ENCODE peak calls at places on chromosome 3, in five cellular contexts. B is GM12878, U is upper lobe of right lung, X is OCI-LY7, A is AG10803. T is an unnamed sample.

GRCh38 chr3:31959951-31960792 is 20.9 kb downstream of the OSBPL10 start:
- DNase-seq in X (peak; percentile 60), A (no peak), U (no peak), B (no peak), T (no peak)

GRCh38 chr3:104510091-104510860 is 856.4 kb upstream of the ALCAM start:
- DNase-seq in X (no peak), B (no peak), A (no peak), U (no peak), T (no peak)

GRCh38 chr3:142597898-142598297 is 1.7 kb downstream of the PLS1 start:
- DNase-seq in B (no peak), X (no peak), A (no peak), U (no peak), T (no peak)

GRCh38 chr3:22862111-22862510 is 341.0 kb upstream of the UBE2E2 start:
- DNase-seq in B (no peak), X (no peak), U (no peak), A (no peak), T (no peak)

GRCh38 chr3:132083583-132084372 is 49.0 kb upstream of the CPNE4 start:
- DNase-seq in X (no peak), B (no peak), U (no peak), A (peak; percentile 26), T (no peak)

GRCh38 chr3:149388001-149388435 is 10.6 kb upstream of the TM4SF1 start:
- DNase-seq in X (no peak), B (no peak), U (no peak), A (peak; percentile 96), T (peak; percentile 97)

GRCh38 chr3:58168498-58168897 is 42.3 kb downstream of the DNASE1L3 start:
- DNase-seq in U (no peak), A (no peak), X (no peak), B (no peak), T (no peak)

GRCh38 chr3:127667119-127667681 is 5.6 kb upstream of the ABTB1 start:
- DNase-seq in U (peak; percentile 52), X (no peak), B (no peak), A (no peak), T (no peak)

GRCh38 chr3:86801921-86802320 is 189.0 kb downstream of the VGLL3 start:
- DNase-seq in X (no peak), A (peak; percentile 52), B (no peak), U (no peak), T (no peak)

GRCh38 chr3:21509706-21510105 is 241.3 kb downstream of the ZNF385D start:
- DNase-seq in B (no peak), X (no peak), A (peak; percentile 30), U (no peak), T (no peak)

GRCh38 chr3:136251511-136251910 is 1.4 kb downstream of the PCCB start:
- DNase-seq in B (no peak), U (no peak), X (peak; percentile 21), A (no peak), T (no peak)

GRCh38 chr3:52019352-52020080 is 23.8 kb upstream of the RPL29 start:
- DNase-seq in A (no peak), U (peak; percentile 62), B (no peak), X (no peak), T (no peak)

GRCh38 chr3:180421711-180422110 is 180.3 kb upstream of the TTC14 start:
- DNase-seq in B (no peak), A (peak; percentile 7), X (no peak), U (no peak), T (peak; percentile 9)

GRCh38 chr3:54870423-54870822 is 57.4 kb downstream of the LRTM1 start:
- DNase-seq in U (no peak), A (peak; percentile 98), B (no peak), X (peak; percentile 10), T (peak; percentile 55)

GRCh38 chr3:10992017-10992945 is at the start of gene SLC6A1:
- DNase-seq in B (no peak), A (no peak), U (no peak), X (no peak), T (no peak)

GRCh38 chr3:139532996-139533395 is 6.5 kb downstream of the RBP1 start:
- DNase-seq in A (no peak), B (no peak), X (no peak), U (no peak), T (no peak)

GRCh38 chr3:23264413-23264812 is 61.3 kb downstream of the UBE2E2 start:
- DNase-seq in U (no peak), X (no peak), A (peak; percentile 83), B (no peak), T (no peak)

DNA sequence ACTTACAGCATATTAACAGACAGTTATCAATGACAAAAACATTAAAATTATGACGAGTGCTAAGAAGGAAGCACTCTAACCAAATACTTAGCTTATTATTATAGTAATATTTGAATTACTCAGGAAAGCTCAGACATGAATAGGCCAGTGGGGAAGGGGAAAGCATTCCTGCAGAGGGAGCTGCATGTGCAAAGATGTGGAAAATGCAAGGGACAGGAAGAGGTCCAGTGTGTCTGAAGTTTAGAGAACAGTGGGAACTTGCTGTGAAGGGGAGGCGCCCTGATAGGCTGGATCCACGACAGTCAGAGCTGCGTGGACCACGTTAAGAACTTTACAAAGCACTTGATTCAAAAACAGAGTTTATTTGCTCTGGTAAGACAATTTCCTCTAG is 1.2 kb upstream of the SPICE1 start:
- DNase-seq in B (no peak), A (no peak), X (no peak), U (no peak), T (no peak)
- TF ChIP-seq CTCF in B (no peak), A (peak; percentile 2), X (no peak), U (no peak), T (no peak)

GRCh38 chr3:171753665-171754408 is 56.4 kb downstream of the PLD1 start:
- DNase-seq in U (no peak), X (no peak), A (peak; percentile 67), B (no peak), T (no peak)
- H3K4me3 ChIP-seq in U (no peak overlapping the region), X (no peak overlapping the region), A (no peak overlapping the region), B (no peak overlapping the region), T (no peak overlapping the region)

DNA sequence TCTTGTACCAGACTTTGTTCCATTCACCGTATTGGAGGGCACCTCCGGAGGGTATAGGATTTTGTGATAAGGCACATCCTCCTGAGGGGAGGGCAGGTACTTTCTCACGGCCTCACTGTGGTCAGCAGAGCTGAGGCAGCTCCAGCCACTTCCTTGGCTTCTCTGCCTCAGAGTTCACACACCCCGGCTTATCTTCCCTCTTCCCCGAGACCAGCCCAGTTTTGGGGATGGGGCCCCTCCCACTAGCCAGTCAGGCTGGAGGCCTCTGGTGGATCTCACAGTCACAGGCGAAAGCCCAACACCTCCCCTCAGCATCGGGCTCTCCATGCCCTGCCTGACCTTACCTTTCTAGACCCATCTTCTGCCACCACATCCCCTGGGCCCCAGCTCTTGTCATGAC is 316.2 kb upstream of the CTDSPL start:
- DNase-seq in B (no peak), U (no peak), A (no peak), X (no peak), T (no peak)
- TF ChIP-seq CTCF in B (no peak), U (no peak), A (no peak), X (no peak), T (no peak)

DNA sequence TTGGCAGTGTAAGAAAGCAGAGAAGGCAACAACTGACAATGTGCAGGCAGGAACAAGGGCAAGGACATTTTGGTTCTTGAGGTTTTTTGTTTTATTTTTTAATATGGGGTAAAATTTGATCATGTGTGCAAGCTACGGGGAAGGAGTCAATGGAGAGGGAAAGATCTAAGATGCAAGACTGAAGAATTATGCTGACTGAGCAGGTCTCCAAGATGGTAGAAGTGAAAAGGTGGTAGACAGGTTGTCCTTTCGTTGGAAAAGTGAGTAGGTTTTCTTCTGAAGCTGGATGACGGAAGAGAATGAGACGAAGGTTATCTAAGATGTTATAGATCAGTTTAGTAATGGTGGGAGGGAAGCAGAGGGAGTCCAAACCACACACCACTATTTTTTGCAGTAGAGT is 4.2 kb downstream of the CD47 start:
- DNase-seq in B (no peak), U (no peak), A (no peak), X (no peak), T (no peak)
- H3K4me3 ChIP-seq in B (peak overlapping the region; percentile 95), U (no peak overlapping the region), A (no peak overlapping the region), X (no peak overlapping the region), T (no peak overlapping the region)

DNA sequence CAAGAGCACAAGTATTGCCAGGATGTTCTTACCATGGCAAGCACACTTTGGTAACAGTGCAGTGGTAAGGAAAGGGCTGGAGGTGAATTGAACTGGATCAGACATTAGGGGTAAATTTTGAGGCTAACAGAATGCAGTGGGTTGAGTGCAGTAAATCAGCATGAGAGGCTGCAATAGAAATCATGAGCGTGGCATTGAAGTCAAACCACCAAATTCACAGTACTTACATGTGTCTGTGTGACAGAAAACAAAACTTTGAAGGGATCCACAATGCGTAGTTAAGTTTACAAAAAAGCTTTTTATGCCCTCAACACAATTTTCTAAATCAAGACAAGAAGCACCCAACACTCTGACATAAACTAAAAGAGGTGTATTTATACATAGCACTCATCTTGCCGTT is 428.0 kb upstream of the ARHGEF26 start:
- DNase-seq in U (no peak), A (no peak), B (no peak), X (no peak), T (no peak)
- TF ChIP-seq CTCF in U (no peak), A (no peak), B (no peak), X (no peak), T (no peak)

GRCh38 chr3:102180291-102180931 is 254.4 kb upstream of the ZPLD1 start:
- DNase-seq in B (no peak), U (no peak), A (peak; percentile 96), X (no peak), T (peak; percentile 35)
- H3K4me3 ChIP-seq in B (no peak overlapping the region), U (no peak overlapping the region), A (no peak overlapping the region), X (no peak overlapping the region), T (no peak overlapping the region)

GRCh38 chr3:175956964-175957363 is 1097.8 kb downstream of the NAALADL2 start:
- DNase-seq in X (peak; percentile 2), A (peak; percentile 6), U (no peak), B (no peak), T (no peak)
- TF ChIP-seq CTCF in X (peak; percentile 38), A (peak; percentile 36), U (no peak), B (no peak), T (peak; percentile 44)

DNA sequence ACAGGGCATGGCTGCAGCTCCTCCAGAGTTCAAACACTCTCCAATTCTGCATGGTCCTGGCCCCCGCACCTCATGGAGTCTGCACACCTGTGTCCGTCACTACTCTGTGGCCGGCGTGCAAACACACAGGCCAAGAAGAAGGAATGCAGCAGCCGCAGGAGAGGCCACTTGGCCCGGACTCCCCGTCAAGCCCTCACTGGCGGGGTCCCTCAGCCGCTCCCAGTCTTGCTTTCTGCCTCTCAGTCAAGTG is 16.3 kb downstream of the TNK2 start:
- DNase-seq in B (no peak), X (no peak), A (no peak), U (peak; percentile 81), T (no peak)
- H3K4me3 ChIP-seq in B (no peak overlapping the region), X (no peak overlapping the region), A (peak overlapping the region; percentile 31), U (peak overlapping the region; percentile 34), T (peak overlapping the region; percentile 35)

T was measured in retinal pigment epithelial cell.